ENCODE peak calls at places on chromosomes 2 and 18, in eight cellular contexts. L is mammary epithelial cell, D is RWPE1, G is adrenal gland, R is heart left ventricle, N is spleen, I is prostate gland, P is upper lobe of right lung. H is an unnamed sample.

GRCh38 chr2:131058905-131059304 is 34.4 kb downstream of the FAM168B start:
- DNase-seq in L (no peak), D (no peak), G (no peak), R (no peak), N (no peak), I (no peak), P (no peak), H (no peak)

GRCh38 chr18:28149810-28150420 is 27.0 kb downstream of the CDH2 start:
- DNase-seq in L (no peak), D (no peak), G (no peak), R (no peak), N (no peak), I (no peak), P (no peak), H (no peak)

GRCh38 chr2:231294578-231295362 is 96.3 kb downstream of the ARMC9 start:
- DNase-seq in L (no peak), D (no peak), G (no peak), R (no peak), N (no peak), I (no peak), P (no peak), H (no peak)

GRCh38 chr2:197965756-197966155 is 161.4 kb downstream of the PLCL1 start:
- DNase-seq in L (no peak), D (no peak), G (no peak), R (no peak), N (no peak), I (no peak), P (no peak), H (no peak)

GRCh38 chr2:177148477-177149154 is 64.0 kb upstream of the HNRNPA3 start:
- DNase-seq in L (peak), D (peak), G (peak), R (peak), N (peak), I (peak), P (peak), H (peak)

GRCh38 chr2:242069018-242069417 is 199.5 kb downstream of the RTP5 start:
- DNase-seq in L (no peak), D (no peak), G (no peak), R (no peak), N (no peak), I (no peak), P (no peak), H (no peak)

GRCh38 chr2:5691659-5692529 is at the start of gene SOX11:
- DNase-seq in L (no peak), D (no peak), G (no peak), R (no peak), N (peak), I (no peak), P (no peak), H (no peak)

GRCh38 chr2:190674966-190675650 is 26.2 kb downstream of the NAB1 start:
- DNase-seq in L (no peak), D (no peak), G (no peak), R (no peak), N (no peak), I (no peak), P (no peak), H (no peak)

GRCh38 chr18:58831610-58832009 is 33.1 kb upstream of the ZNF532 start:
- DNase-seq in L (peak), D (no peak), G (no peak), R (no peak), N (no peak), I (no peak), P (no peak), H (no peak)

GRCh38 chr2:43169091-43169936 is 57.1 kb downstream of the ZFP36L2 start:
- DNase-seq in L (no peak), D (peak), G (no peak), R (peak), N (peak), I (peak), P (peak), H (no peak)

GRCh38 chr2:68414862-68415261 is 49.8 kb downstream of the PLEK start:
- DNase-seq in L (no peak), D (no peak), G (no peak), R (no peak), N (no peak), I (no peak), P (no peak), H (no peak)

GRCh38 chr2:48144777-48145176 is 238.5 kb upstream of the FBXO11 start:
- DNase-seq in L (no peak), D (no peak), G (no peak), R (no peak), N (no peak), I (no peak), P (no peak), H (no peak)

GRCh38 chr2:199485732-199486335 is 28.1 kb upstream of the SATB2 start:
- DNase-seq in L (peak), D (peak), G (peak), R (no peak), N (no peak), I (peak), P (no peak), H (no peak)

GRCh38 chr2:235492850-235493344 is 946 bp upstream of the AGAP1 start:
- DNase-seq in L (no peak), D (no peak), G (no peak), R (no peak), N (no peak), I (no peak), P (no peak), H (no peak)

GRCh38 chr2:60268032-60268431 is 285.4 kb downstream of the BCL11A start:
- DNase-seq in L (no peak), D (no peak), G (no peak), R (no peak), N (no peak), I (no peak), P (no peak), H (no peak)

GRCh38 chr2:119517433-119517832 is 6.8 kb downstream of the SCTR start:
- DNase-seq in L (peak), D (peak), G (peak), R (peak), N (no peak), I (peak), P (peak), H (no peak)

GRCh38 chr2:37829202-37829601 is 95.9 kb upstream of the RMDN2 start:
- DNase-seq in L (peak), D (peak), G (peak), R (no peak), N (peak), I (no peak), P (no peak), H (no peak)

GRCh38 chr2:222730346-222731065 is 59.0 kb downstream of the MOGAT1 start:
- DNase-seq in L (no peak), D (peak), G (no peak), R (no peak), N (no peak), I (no peak), P (no peak), H (no peak)

GRCh38 chr18:12744103-12744502 is 41.3 kb downstream of the PSMG2 start:
- DNase-seq in L (peak), D (peak), G (no peak), R (no peak), N (no peak), I (no peak), P (no peak), H (no peak)

GRCh38 chr18:46297621-46298020 is 193.4 kb downstream of the HAUS1 start:
- DNase-seq in L (peak), D (no peak), G (no peak), R (no peak), N (no peak), I (no peak), P (peak), H (no peak)

GRCh38 chr2:42614838-42615237 is 46.4 kb downstream of the MTA3 start:
- DNase-seq in L (no peak), D (no peak), G (peak), R (no peak), N (no peak), I (no peak), P (no peak), H (no peak)

GRCh38 chr18:58580623-58581022 is 48.3 kb downstream of the ALPK2 start:
- DNase-seq in L (no peak), D (no peak), G (no peak), R (no peak), N (no peak), I (no peak), P (no peak), H (no peak)

GRCh38 chr2:26018184-26018716 is 15.6 kb upstream of the RAB10 start:
- DNase-seq in L (peak), D (peak), G (peak), R (peak), N (no peak), I (peak), P (peak), H (peak)

GRCh38 chr2:10438688-10439087 is 9.4 kb downstream of the ODC1 start:
- DNase-seq in L (no peak), D (no peak), G (no peak), R (no peak), N (no peak), I (no peak), P (no peak), H (no peak)

GRCh38 chr2:188527110-188527509 is 235.4 kb downstream of the GULP1 start:
- DNase-seq in L (no peak), D (no peak), G (no peak), R (no peak), N (no peak), I (no peak), P (no peak), H (no peak)

GRCh38 chr2:128395196-128395595 is 76.5 kb upstream of the HS6ST1 start:
- DNase-seq in L (no peak), D (no peak), G (no peak), R (peak), N (peak), I (no peak), P (peak), H (no peak)

GRCh38 chr2:100106460-100106859 is 35.9 kb downstream of the AFF3 start:
- DNase-seq in L (no peak), D (no peak), G (no peak), R (no peak), N (no peak), I (peak), P (no peak), H (no peak)

GRCh38 chr18:4412286-4412685 is 42.8 kb downstream of the DLGAP1 start:
- DNase-seq in L (no peak), D (no peak), G (no peak), R (no peak), N (no peak), I (peak), P (no peak), H (no peak)

GRCh38 chr2:62149708-62150107 is 46.2 kb upstream of the B3GNT2 start:
- DNase-seq in L (peak), D (peak), G (peak), R (no peak), N (no peak), I (no peak), P (no peak), H (no peak)

GRCh38 chr2:173027181-173028128 is 48.2 kb upstream of the MAP3K20 start:
- DNase-seq in L (peak), D (peak), G (peak), R (no peak), N (no peak), I (peak), P (no peak), H (peak)

GRCh38 chr2:173023718-173024117 is 51.9 kb upstream of the MAP3K20 start:
- DNase-seq in L (no peak), D (no peak), G (no peak), R (no peak), N (no peak), I (no peak), P (no peak), H (no peak)

GRCh38 chr2:173016451-173016850 is 59.2 kb upstream of the MAP3K20 start:
- DNase-seq in L (no peak), D (no peak), G (no peak), R (no peak), N (no peak), I (no peak), P (no peak), H (no peak)

GRCh38 chr2:173017657-173018420 is 57.8 kb upstream of the MAP3K20 start:
- DNase-seq in L (no peak), D (no peak), G (no peak), R (no peak), N (no peak), I (no peak), P (no peak), H (no peak)

DNA sequence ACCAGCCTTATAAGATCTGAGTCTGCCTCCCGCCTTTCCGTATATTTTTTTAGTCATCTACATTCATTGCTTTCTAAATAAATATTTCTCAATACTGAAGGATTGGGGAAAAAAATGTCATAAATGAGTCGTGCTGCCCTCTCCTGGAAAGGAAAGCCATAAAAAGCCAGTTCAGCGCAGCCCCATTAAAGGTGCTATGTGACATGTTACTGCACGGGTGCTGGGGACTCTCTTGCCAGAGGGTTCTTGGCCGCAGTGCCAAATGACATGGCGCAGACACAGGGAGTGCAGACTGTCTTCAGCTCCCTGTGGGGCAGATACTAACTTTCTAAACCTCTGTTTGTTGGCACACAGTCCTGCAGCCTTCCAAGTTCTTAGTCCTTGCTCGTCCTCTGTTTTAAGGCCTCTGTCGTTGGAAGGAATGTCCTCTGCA is 53.7 kb upstream of the MAP3K20 start:
- DNase-seq in L (peak), D (peak), G (no peak), R (no peak), N (no peak), I (no peak), P (no peak), H (no peak)
- TF ChIP-seq CTCF in L (peak), D (peak), G (no peak), R (no peak), N (no peak), I (no peak), P (peak), H (no peak)

GRCh38 chr2:238182362-238182761 is 21.1 kb downstream of the ILKAP start:
- DNase-seq in L (no peak), D (no peak), G (no peak), R (no peak), N (no peak), I (no peak), P (no peak), H (no peak)
- TF ChIP-seq CTCF in L (no peak), D (no peak), G (no peak), R (no peak), N (no peak), I (no peak), P (no peak), H (no peak)

GRCh38 chr2:101613073-101613704 is 84.3 kb upstream of the MAP4K4 start:
- DNase-seq in L (no peak), D (no peak), G (no peak), R (no peak), N (no peak), I (no peak), P (no peak), H (no peak)
- TF ChIP-seq CTCF in L (no peak), D (no peak), G (no peak), R (no peak), N (no peak), I (no peak), P (no peak), H (no peak)

DNA sequence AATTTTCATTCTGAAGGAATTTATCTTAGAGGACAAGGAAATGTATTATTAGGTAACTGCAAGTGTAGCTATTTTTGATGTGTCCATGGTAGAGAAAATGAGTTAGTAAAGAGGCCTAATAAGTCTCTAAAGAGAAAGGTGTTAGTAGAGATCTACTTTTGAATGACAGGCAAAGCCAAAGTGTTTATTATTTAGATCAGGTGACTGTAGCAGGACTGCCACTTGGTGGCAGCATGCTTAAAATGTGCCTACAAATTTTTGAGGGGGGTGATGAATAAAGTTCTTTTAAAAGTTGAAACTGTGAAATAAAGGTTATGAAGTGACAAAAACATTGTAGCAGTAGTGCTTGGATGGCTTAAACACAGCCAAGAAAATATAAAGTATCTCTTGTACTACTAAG is 421.5 kb upstream of the MEIS1 start:
- DNase-seq in L (no peak), D (peak), G (no peak), R (no peak), N (no peak), I (no peak), P (no peak), H (no peak)
- TF ChIP-seq CTCF in L (no peak), D (peak), G (no peak), R (no peak), N (no peak), I (no peak), P (peak), H (no peak)

GRCh38 chr2:45173513-45173912 is 164.3 kb upstream of the SIX2 start:
- DNase-seq in L (peak), D (peak), G (no peak), R (no peak), N (no peak), I (no peak), P (no peak), H (no peak)
- TF ChIP-seq CTCF in L (peak), D (no peak), G (no peak), R (no peak), N (no peak), I (no peak), P (no peak), H (no peak)